ENCODE peak calls at places on chromosomes 3 and 15, in six cellular contexts. C is IMR-90, A is A549, D is hepatocyte, J is foreskin fibroblast, S is ovary. M is an unnamed sample.

GRCh38 chr3:50671331-50671730 is 3.4 kb upstream of the DOCK3 start:
- DNase-seq in C (peak), A (peak), D (peak), J (peak), S (no peak), M (peak)

GRCh38 chr15:37995461-37996347 is 61.3 kb downstream of the TMCO5A start:
- DNase-seq in C (peak), A (peak), D (peak), J (peak), S (peak), M (peak)

GRCh38 chr3:122299872-122300460 is 25.1 kb upstream of the CSTA start:
- DNase-seq in C (peak), A (peak), D (no peak), J (peak), S (no peak), M (peak)

GRCh38 chr15:55283295-55284147 is 6.1 kb downstream of the RAB27A start:
- DNase-seq in C (no peak), A (no peak), D (no peak), J (no peak), S (no peak), M (no peak)

GRCh38 chr15:73754461-73754860 is 1.3 kb upstream of the INSYN1 start:
- DNase-seq in C (no peak), A (no peak), D (no peak), J (no peak), S (no peak), M (no peak)

GRCh38 chr3:129686941-129687340 is 80.5 kb upstream of the PLXND1 start:
- DNase-seq in C (no peak), A (peak), D (peak), J (no peak), S (no peak), M (no peak)

GRCh38 chr3:185709241-185709955 is 115.4 kb downstream of the IGF2BP2 start:
- DNase-seq in C (no peak), A (no peak), D (no peak), J (no peak), S (no peak), M (no peak)

GRCh38 chr3:188544012-188544411 is 390.1 kb downstream of the LPP start:
- DNase-seq in C (no peak), A (no peak), D (no peak), J (no peak), S (no peak), M (no peak)

GRCh38 chr3:57743511-57743910 is 12.6 kb upstream of the SLMAP start:
- DNase-seq in C (peak), A (no peak), D (no peak), J (no peak), S (no peak), M (peak)

GRCh38 chr3:147963711-147964110 is 554.5 kb downstream of the ZIC1 start:
- DNase-seq in C (no peak), A (no peak), D (no peak), J (peak), S (no peak), M (peak)

DNA sequence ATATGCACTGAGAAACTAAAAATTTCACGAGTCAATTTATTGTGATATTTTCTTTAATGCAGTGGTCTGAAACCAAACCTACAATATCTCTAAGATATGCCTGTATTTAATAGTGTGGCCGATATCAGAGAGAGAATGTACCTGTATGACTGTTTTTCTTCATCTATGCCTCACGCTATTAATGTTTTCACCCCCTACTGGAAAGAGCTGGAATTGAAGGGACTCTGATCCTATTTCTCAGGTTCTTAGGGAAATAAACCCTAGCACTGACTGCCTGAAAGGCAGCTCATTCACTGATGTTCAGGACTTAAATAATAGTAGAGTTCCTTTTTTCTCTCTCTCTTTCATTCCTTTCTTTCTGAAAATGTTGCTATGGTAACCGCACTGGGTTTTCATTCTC is 1135.9 kb downstream of the IGSF11 start:
- DNase-seq in C (no peak), A (peak), D (peak), J (no peak), S (no peak), M (peak)
- TF ChIP-seq CTCF in C (peak), A (peak), D (peak), J (peak), S (no peak), M (peak)

GRCh38 chr3:38190481-38190881 is 25.1 kb downstream of the OXSR1 start:
- DNase-seq in C (no peak), A (no peak), D (no peak), J (no peak), S (no peak), M (peak)
- H3K4me3 ChIP-seq in C (no peak), A (no peak), D (no peak), J (no peak), S (no peak), M (no peak)

GRCh38 chr3:17995769-17996168 is 253.3 kb upstream of the TBC1D5 start:
- DNase-seq in C (no peak), A (no peak), D (no peak), J (no peak), S (no peak), M (no peak)
- TF ChIP-seq CTCF in C (no peak), A (no peak), D (no peak), J (no peak), S (no peak), M (no peak)

DNA sequence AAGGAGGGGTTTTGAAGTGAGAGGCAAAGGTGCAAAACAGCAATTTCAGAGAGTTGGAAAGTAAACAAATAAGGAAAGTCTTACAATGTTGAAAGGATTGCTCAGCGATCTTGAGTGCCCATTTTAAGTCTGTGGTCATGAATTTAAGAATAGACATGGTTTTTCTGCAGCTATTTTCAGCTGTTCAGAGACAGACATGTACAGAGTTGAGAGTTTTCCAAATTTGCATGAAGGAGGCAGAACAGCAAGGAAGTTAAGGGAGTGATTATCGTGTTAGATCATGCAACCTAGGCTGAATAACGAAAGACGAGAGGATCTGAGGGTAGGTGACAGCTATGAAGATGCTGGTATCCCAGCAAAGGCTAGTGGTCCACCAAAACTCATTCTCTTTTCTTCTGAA is 37.2 kb downstream of the DET1 start:
- DNase-seq in C (no peak), A (no peak), D (no peak), J (no peak), S (no peak), M (no peak)
- H3K4me3 ChIP-seq in C (no peak), A (no peak), D (no peak), J (no peak), S (no peak), M (no peak)

GRCh38 chr3:194313642-194314430 is 37.3 kb downstream of the CPN2 start:
- DNase-seq in C (no peak), A (no peak), D (no peak), J (no peak), S (peak), M (peak)
- TF ChIP-seq CTCF in C (no peak), A (no peak), D (no peak), J (no peak), S (no peak), M (no peak)

GRCh38 chr3:65368866-65369265 is 669.9 kb downstream of the MAGI1 start:
- DNase-seq in C (no peak), A (no peak), D (no peak), J (no peak), S (no peak), M (no peak)
- H3K4me3 ChIP-seq in C (no peak), A (no peak), D (no peak), J (no peak), S (no peak), M (no peak)

M was measured in fibroblast of mammary gland.